ENCODE peak calls at places on chromosomes 12 and 14, in four cellular contexts. X is IMR-90, M is K562, I is GM12878. K is an unnamed sample.

GRCh38 chr12:82378997-82379396 is 20.7 kb downstream of the METTL25 start:
- DNase-seq in M (no peak), X (no peak), I (no peak), K (no peak)

GRCh38 chr12:6343518-6343917 is 1.6 kb upstream of the TNFRSF1A start:
- DNase-seq in I (no peak), X (no peak), M (no peak), K (no peak)

GRCh38 chr12:93857279-93857894 is 180.2 kb downstream of the CRADD start:
- DNase-seq in M (no peak), X (peak), I (no peak), K (no peak)

GRCh38 chr12:58814036-58814435 is 106.3 kb downstream of the LRIG3 start:
- DNase-seq in M (no peak), I (no peak), X (no peak), K (no peak)

GRCh38 chr12:132284618-132285310 is 44.6 kb downstream of the GALNT9 start:
- DNase-seq in M (no peak), I (no peak), X (no peak), K (no peak)

GRCh38 chr12:66165141-66165540 is 4.7 kb downstream of the TMBIM4 start:
- DNase-seq in M (no peak), X (no peak), I (no peak), K (no peak)

GRCh38 chr12:113161415-113162016 is 12.0 kb downstream of the CFAP73 start:
- DNase-seq in I (no peak), M (peak), X (no peak), K (no peak)

GRCh38 chr14:34035177-34035933 is 84.5 kb upstream of the EGLN3 start:
- DNase-seq in X (no peak), I (no peak), M (no peak), K (peak)

GRCh38 chr12:107903377-107904061 is 129.0 kb downstream of the ASCL4 start:
- DNase-seq in M (peak), X (no peak), I (peak), K (no peak)

GRCh38 chr12:15443611-15444010 is 121.3 kb downstream of the PTPRO start:
- DNase-seq in M (no peak), X (no peak), I (no peak), K (no peak)

GRCh38 chr12:6276247-6276887 is 34.1 kb upstream of the PLEKHG6 start:
- DNase-seq in X (no peak), M (no peak), I (no peak), K (no peak)

GRCh38 chr12:30774599-30774998 is 19.8 kb upstream of the CAPRIN2 start:
- DNase-seq in X (no peak), M (no peak), I (no peak), K (no peak)

GRCh38 chr12:124392991-124393790 is 98.3 kb downstream of the RFLNA start:
- DNase-seq in M (no peak), X (peak), I (no peak), K (no peak)

GRCh38 chr12:9943244-9943643 is 11.1 kb upstream of the CLEC2A start:
- DNase-seq in M (no peak), X (no peak), I (no peak), K (no peak)

GRCh38 chr12:89417246-89417977 is 65.1 kb upstream of the DUSP6 start:
- DNase-seq in I (no peak), M (no peak), X (peak), K (no peak)

GRCh38 chr14:73260574-73260973 is 23.3 kb downstream of the PAPLN start:
- DNase-seq in X (no peak), M (no peak), I (no peak), K (peak)

GRCh38 chr12:122355702-122356101 is 66.8 kb downstream of the CLIP1 start:
- DNase-seq in I (no peak), X (no peak), M (no peak), K (no peak)

GRCh38 chr12:52232916-52233461 is at the start of gene KRT7:
- DNase-seq in X (no peak), I (no peak), M (no peak), K (no peak)

GRCh38 chr12:389138-390096 is at the start of gene KDM5A:
- DNase-seq in M (peak), X (peak), I (peak), K (peak)

GRCh38 chr12:124661382-124661781 is 94.0 kb upstream of the NCOR2 start:
- DNase-seq in M (no peak), X (no peak), I (no peak), K (no peak)

GRCh38 chr12:69497308-69498026 is 27.3 kb downstream of the FRS2 start:
- DNase-seq in I (peak), X (peak), M (no peak), K (no peak)

GRCh38 chr14:76323331-76324050 is 52.4 kb upstream of the ESRRB start:
- DNase-seq in I (no peak), X (no peak), M (no peak), K (no peak)

GRCh38 chr12:84056-84455 is 17.5 kb downstream of the IQSEC3 start:
- DNase-seq in I (no peak), X (no peak), M (no peak), K (no peak)

GRCh38 chr14:103828315-103828967 is 18.9 kb downstream of the PPP1R13B start:
- DNase-seq in I (no peak), X (peak), M (no peak), K (no peak)

GRCh38 chr14:90664911-90665695 is 151.1 kb downstream of the TTC7B start:
- DNase-seq in X (peak), I (no peak), M (no peak), K (no peak)

GRCh38 chr14:99321955-99322730 is 50.1 kb upstream of the BCL11B start:
- DNase-seq in M (no peak), I (no peak), X (no peak), K (no peak)

GRCh38 chr12:6540181-6540877 is 6.0 kb downstream of the GAPDH start:
- DNase-seq in M (peak), I (no peak), X (peak), K (no peak)

GRCh38 chr12:72295101-72295500 is 22.9 kb downstream of the TRHDE start:
- DNase-seq in M (no peak), X (peak), I (no peak), K (no peak)

GRCh38 chr14:22276913-22277816 is 311.9 kb downstream of the DAD1 start:
- DNase-seq in I (no peak), M (peak), X (peak), K (peak)

GRCh38 chr14:101068293-101068957 is 164.9 kb upstream of the RTL1 start:
- DNase-seq in X (no peak), M (no peak), I (no peak), K (no peak)

GRCh38 chr12:96587691-96588090 is 98.3 kb downstream of the CFAP54 start:
- DNase-seq in M (no peak), X (peak), I (no peak), K (no peak)

GRCh38 chr12:82730832-82731497 is 44.3 kb downstream of the TMTC2 start:
- DNase-seq in M (no peak), X (peak), I (no peak), K (peak)

GRCh38 chr12:90339837-90340236 is 615.1 kb downstream of the CCER1 start:
- DNase-seq in X (no peak), I (no peak), M (no peak), K (no peak)

GRCh38 chr14:89243286-89243685 is 173.7 kb downstream of the FOXN3 start:
- DNase-seq in M (no peak), I (no peak), X (no peak), K (no peak)

GRCh38 chr12:29320295-29321090 is 60.5 kb downstream of the ERGIC2 start:
- DNase-seq in M (no peak), X (peak), I (no peak), K (peak)

GRCh38 chr12:78209851-78210493 is 379.3 kb downstream of the NAV3 start:
- DNase-seq in X (peak), I (no peak), M (no peak), K (no peak)

GRCh38 chr12:13537623-13538022 is 341.1 kb downstream of the EMP1 start:
- DNase-seq in X (no peak), I (peak), M (no peak), K (no peak)

GRCh38 chr12:13530966-13531365 is 334.4 kb downstream of the EMP1 start:
- DNase-seq in I (no peak), M (no peak), X (no peak), K (no peak)

GRCh38 chr12:13536219-13536910 is 339.8 kb downstream of the EMP1 start:
- DNase-seq in X (no peak), M (no peak), I (peak), K (no peak)

GRCh38 chr12:13534645-13535398 is 338.3 kb downstream of the EMP1 start:
- DNase-seq in X (peak), M (peak), I (no peak), K (peak)

DNA sequence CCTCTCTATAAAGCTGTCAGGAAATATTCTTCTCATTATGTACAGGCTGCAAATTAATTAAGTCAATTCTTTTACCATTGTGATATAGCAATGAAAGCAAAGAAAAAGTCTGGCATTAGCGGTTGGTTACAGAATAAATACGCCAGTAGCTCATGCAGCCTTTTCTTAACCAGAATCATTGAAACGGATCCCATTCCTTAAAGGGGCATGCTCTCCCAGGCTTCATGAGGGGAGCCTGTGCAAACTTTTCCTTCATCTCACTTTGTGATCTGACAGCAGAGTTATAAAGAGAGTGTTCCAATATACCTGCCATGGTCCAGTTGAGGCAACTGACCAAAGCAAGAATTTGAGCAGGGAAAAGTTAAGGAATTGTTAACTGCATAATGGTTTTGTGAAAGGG is 337.7 kb downstream of the EMP1 start:
- DNase-seq in X (no peak), M (no peak), I (no peak), K (no peak)
- H3K9ac ChIP-seq in X (no peak), M (no peak), I (no peak), K (no peak)

GRCh38 chr12:114669501-114670256 is 14.3 kb downstream of the TBX3 start:
- DNase-seq in I (no peak), M (no peak), X (peak), K (peak)
- TF ChIP-seq BHLHE40 in I (no peak), M (no peak), X (no peak), K (no peak)

GRCh38 chr14:58152569-58152857 is 500 bp upstream of the ARMH4 start:
- DNase-seq in X (no peak), M (no peak), I (no peak), K (no peak)

GRCh38 chr14:58151701-58152568 is at the start of gene ARMH4:
- DNase-seq in X (peak), I (no peak), M (peak), K (peak)

GRCh38 chr14:58149196-58149595 is 2.8 kb downstream of the ARMH4 start:
- DNase-seq in M (no peak), X (no peak), I (no peak), K (no peak)

GRCh38 chr14:58150243-58150805 is 1.7 kb downstream of the ARMH4 start:
- DNase-seq in M (no peak), X (no peak), I (no peak), K (no peak)

DNA sequence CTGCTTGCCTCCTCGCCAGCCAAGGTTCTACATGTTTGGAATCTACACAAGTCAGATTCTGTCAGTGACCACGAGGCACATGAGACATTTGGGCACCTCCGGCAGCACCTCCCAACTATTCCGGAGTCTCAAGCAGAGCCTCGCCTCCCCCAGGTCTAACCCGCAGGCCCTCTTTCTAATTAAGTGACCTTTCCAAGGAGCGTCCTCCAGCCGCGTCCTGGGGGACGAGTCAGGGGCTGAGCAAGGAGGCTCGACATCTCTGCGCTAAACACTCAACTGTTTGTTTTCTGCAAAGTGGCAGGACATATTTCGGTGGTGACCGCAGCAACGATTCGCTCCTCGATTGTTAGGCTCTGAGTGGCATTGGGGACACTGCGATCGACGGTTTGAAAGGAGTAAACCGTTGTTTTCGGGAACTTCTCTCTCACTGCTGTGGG is 731 bp downstream of the ARMH4 start:
- DNase-seq in M (no peak), X (no peak), I (no peak), K (peak)
- H3K9ac ChIP-seq in M (no peak), X (peak), I (no peak), K (peak)

GRCh38 chr12:63844391-63845341 is at the start of gene SRGAP1:
- DNase-seq in M (peak), I (no peak), X (peak), K (peak)
- TF ChIP-seq BHLHE40 in M (no peak), I (no peak), X (no peak), K (no peak)

GRCh38 chr14:61569783-61570182 is 125.5 kb upstream of the HIF1A start:
- DNase-seq in M (no peak), I (no peak), X (peak), K (peak)
- H3K9ac ChIP-seq in M (no peak), I (no peak), X (no peak), K (no peak)

GRCh38 chr14:94483071-94483451 is 7.1 kb upstream of the SERPINA9 start:
- DNase-seq in X (no peak), M (no peak), I (peak), K (no peak)

GRCh38 chr14:94483729-94484275 is 7.8 kb upstream of the SERPINA9 start:
- DNase-seq in M (no peak), X (peak), I (no peak), K (no peak)

GRCh38 chr14:94484476-94484875 is 8.5 kb upstream of the SERPINA9 start:
- DNase-seq in I (no peak), X (no peak), M (no peak), K (no peak)

GRCh38 chr14:94480809-94481208 is 4.8 kb upstream of the SERPINA9 start:
- DNase-seq in X (no peak), I (no peak), M (no peak), K (peak)

GRCh38 chr14:94481468-94482131 is 5.6 kb upstream of the SERPINA9 start:
- DNase-seq in M (no peak), X (peak), I (peak), K (peak)
- TF ChIP-seq BHLHE40 in M (no peak), X (no peak), I (no peak), K (no peak)

DNA sequence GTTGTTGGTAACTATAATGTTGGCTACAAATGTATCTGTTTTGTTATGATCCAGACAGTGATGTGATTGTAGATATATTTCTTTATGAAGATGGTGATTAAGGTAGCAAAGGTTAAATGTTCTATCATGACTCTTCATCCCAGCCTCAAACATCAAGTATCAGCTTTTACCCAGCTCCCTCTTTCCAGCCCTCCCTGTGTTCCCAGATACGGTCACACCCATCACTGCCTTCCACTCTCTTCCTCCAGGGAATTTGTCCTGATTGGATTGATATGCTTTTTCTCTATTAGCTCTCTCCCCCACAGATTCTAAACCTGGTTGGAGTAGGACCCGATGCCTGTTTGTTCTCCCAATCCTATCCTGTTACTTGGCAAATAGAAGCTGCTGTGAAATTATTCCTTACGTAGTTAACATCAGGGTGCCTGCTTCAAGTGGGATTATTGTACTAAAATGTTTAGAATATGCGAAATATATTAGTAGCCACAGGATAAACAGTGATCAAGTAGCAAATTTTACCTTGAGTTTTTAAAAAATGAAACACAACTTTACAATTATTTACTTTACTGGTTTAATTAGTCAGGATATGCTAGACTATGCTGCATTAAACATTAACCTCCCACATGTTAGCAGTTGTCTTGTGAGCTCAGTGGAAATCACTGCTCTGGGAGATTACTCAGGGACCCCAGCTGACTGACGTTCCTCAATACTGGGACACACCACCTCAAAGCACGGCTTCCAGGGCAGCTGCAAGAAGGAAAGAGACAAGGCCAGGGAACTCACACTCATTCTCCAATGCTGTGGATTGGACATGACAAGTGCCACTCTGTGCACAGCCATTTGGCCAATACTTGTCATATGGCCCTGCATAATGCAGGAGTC is 165.3 kb downstream of the ALX1 start:
- DNase-seq in I (no peak), X (no peak), M (no peak), K (no peak)
- H3K9ac ChIP-seq in I (no peak), X (no peak), M (no peak), K (no peak)

K was measured in HepG2.